ENCODE peak calls at places on chromosomes 2 and 18, in ten cellular contexts. E is adrenal gland, T is stomach, G is HepG2, U is IMR-90, Z is sigmoid colon, P is GM12891, B is tibial nerve, W is lower leg skin, Q is testis. M is an unnamed sample.

GRCh38 chr18:43017622-43018021 is 97.9 kb downstream of the RIT2 start:
- DNase-seq in Z (no peak), T (no peak), P (no peak), E (no peak), Q (no peak), W (no peak), U (no peak), G (no peak), B (no peak), M (no peak)

GRCh38 chr18:59696311-59697235 is 650 bp downstream of the CCBE1 start:
- DNase-seq in W (peak), P (no peak), Z (peak), B (no peak), Q (peak), G (no peak), T (no peak), E (peak), U (peak), M (no peak)

GRCh38 chr2:28633739-28634138 is 117.9 kb upstream of the PPP1CB start:
- DNase-seq in T (no peak), G (peak), P (no peak), W (no peak), E (no peak), Z (no peak), U (peak), Q (no peak), B (no peak), M (no peak)

GRCh38 chr2:226788064-226788463 is 11.6 kb downstream of the IRS1 start:
- DNase-seq in P (no peak), T (no peak), U (peak), E (no peak), Z (no peak), Q (no peak), G (no peak), B (no peak), W (no peak), M (no peak)

GRCh38 chr2:127940641-127941040 is 54.9 kb upstream of the AMMECR1L start:
- DNase-seq in B (no peak), E (no peak), U (no peak), G (no peak), T (no peak), Q (no peak), P (no peak), W (no peak), Z (no peak), M (no peak)

GRCh38 chr18:36532394-36532793 is 234.9 kb downstream of the FHOD3 start:
- DNase-seq in Q (no peak), U (peak), Z (no peak), W (no peak), T (no peak), P (no peak), E (no peak), G (no peak), B (no peak), M (no peak)

GRCh38 chr2:98013407-98014042 is 17.8 kb upstream of the TMEM131 start:
- DNase-seq in E (no peak), Q (no peak), P (no peak), T (no peak), W (no peak), G (peak), Z (no peak), B (no peak), U (peak), M (no peak)

GRCh38 chr2:196421880-196422279 is 217.6 kb upstream of the CCDC150 start:
- DNase-seq in U (no peak), G (no peak), E (no peak), Z (no peak), Q (no peak), W (no peak), P (no peak), T (no peak), B (no peak), M (no peak)

GRCh38 chr18:66682855-66683322 is 79.0 kb upstream of the CDH19 start:
- DNase-seq in B (no peak), T (no peak), E (no peak), W (no peak), Z (no peak), U (no peak), Q (peak), G (no peak), P (no peak), M (no peak)

GRCh38 chr2:138691667-138692066 is 88.5 kb downstream of the NXPH2 start:
- DNase-seq in P (no peak), Z (no peak), Q (no peak), T (no peak), B (no peak), G (no peak), W (no peak), E (no peak), U (no peak), M (no peak)

GRCh38 chr2:74864728-74865722 is 31.1 kb downstream of the HK2 start:
- DNase-seq in Z (no peak), T (no peak), W (no peak), E (no peak), P (no peak), B (no peak), G (no peak), U (peak), Q (peak), M (no peak)

GRCh38 chr18:69655816-69656215 is 255.1 kb downstream of the DOK6 start:
- DNase-seq in Q (no peak), P (no peak), Z (no peak), W (no peak), T (no peak), G (no peak), E (no peak), B (no peak), U (no peak), M (no peak)

GRCh38 chr2:100142393-100142792 is at the start of gene AFF3:
- DNase-seq in Z (no peak), Q (peak), P (peak), G (no peak), T (no peak), E (no peak), B (no peak), W (peak), U (no peak), M (no peak)

GRCh38 chr2:45585267-45585861 is 25.7 kb downstream of the SRBD1 start:
- DNase-seq in Z (no peak), U (peak), E (peak), G (peak), Q (peak), T (no peak), B (no peak), P (no peak), W (no peak), M (peak)

GRCh38 chr2:17000083-17000482 is 334.4 kb upstream of the CYRIA start:
- DNase-seq in P (no peak), E (no peak), B (no peak), Z (no peak), Q (no peak), G (no peak), W (no peak), T (no peak), U (no peak), M (no peak)

GRCh38 chr2:217802261-217802660 is 200.5 kb downstream of the TNS1 start:
- DNase-seq in W (no peak), Q (peak), P (no peak), Z (peak), U (no peak), E (peak), G (no peak), B (peak), T (no peak), M (no peak)

GRCh38 chr2:238821391-238821790 is 26.5 kb upstream of the TWIST2 start:
- DNase-seq in P (no peak), Z (no peak), G (no peak), B (no peak), E (no peak), T (no peak), Q (no peak), W (no peak), U (peak), M (no peak)

GRCh38 chr2:219508933-219509779 is 5.1 kb upstream of the ASIC4 start:
- DNase-seq in P (no peak), T (no peak), B (no peak), E (no peak), Q (no peak), U (no peak), W (no peak), Z (no peak), G (no peak), M (peak)

GRCh38 chr18:28469946-28470345 is 293.0 kb upstream of the CDH2 start:
- DNase-seq in P (no peak), W (no peak), Z (no peak), G (no peak), E (no peak), Q (no peak), T (no peak), B (no peak), U (no peak), M (no peak)

GRCh38 chr2:239289545-239289944 is 111.3 kb downstream of the HDAC4 start:
- DNase-seq in E (no peak), U (no peak), P (no peak), T (no peak), Z (peak), G (no peak), Q (peak), B (peak), W (no peak), M (no peak)

DNA sequence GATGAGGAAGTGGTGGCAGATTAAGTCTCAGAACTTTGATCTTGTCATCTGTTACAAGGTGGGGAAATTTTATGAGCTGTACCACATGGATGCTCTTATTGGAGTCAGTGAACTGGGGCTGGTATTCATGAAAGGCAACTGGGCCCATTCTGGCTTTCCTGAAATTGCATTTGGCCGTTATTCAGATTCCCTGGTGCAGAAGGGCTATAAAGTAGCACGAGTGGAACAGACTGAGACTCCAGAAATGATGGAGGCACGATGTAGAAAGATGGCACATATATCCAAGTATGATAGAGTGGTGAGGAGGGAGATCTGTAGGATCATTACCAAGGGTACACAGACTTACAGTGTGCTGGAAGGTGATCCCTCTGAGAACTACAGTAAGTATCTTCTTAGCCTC is 16.3 kb downstream of the MSH6 start:
- DNase-seq in Q (no peak), P (no peak), G (no peak), U (no peak), B (no peak), T (no peak), Z (no peak), E (no peak), W (no peak), M (no peak)
- TF ChIP-seq POLR2A in Q (no peak), P (no peak), G (no peak), U (no peak), B (no peak), T (no peak), Z (no peak), E (no peak), W (no peak), M (no peak)

GRCh38 chr2:64750817-64751285 is 97.1 kb upstream of the SERTAD2 start:
- DNase-seq in B (no peak), E (peak), Q (no peak), T (peak), W (peak), U (peak), Z (peak), P (no peak), G (peak), M (peak)
- TF ChIP-seq POLR2A in B (peak), E (peak), Q (peak), T (no peak), W (peak), U (peak), Z (peak), P (peak), G (peak), M (peak)

GRCh38 chr2:236753611-236754010 is 184.0 kb downstream of the ACKR3 start:
- DNase-seq in B (no peak), E (no peak), Z (no peak), U (no peak), T (no peak), G (no peak), P (no peak), W (no peak), Q (no peak), M (no peak)
- TF ChIP-seq POLR2A in B (no peak), E (no peak), Z (no peak), U (no peak), T (no peak), G (no peak), P (no peak), W (no peak), Q (no peak), M (no peak)

GRCh38 chr2:232698552-232699091 is 1.5 kb downstream of the GIGYF2 start:
- DNase-seq in W (no peak), B (no peak), P (no peak), E (no peak), G (no peak), Q (no peak), T (no peak), U (no peak), Z (no peak), M (peak)

GRCh38 chr2:232696609-232697058 is 497 bp upstream of the GIGYF2 start:
- DNase-seq in Q (no peak), G (no peak), W (no peak), Z (no peak), E (no peak), T (no peak), P (no peak), U (no peak), B (no peak), M (no peak)

GRCh38 chr2:232697807-232698110 is 628 bp downstream of the GIGYF2 start:
- DNase-seq in B (no peak), E (no peak), U (no peak), W (no peak), Z (no peak), P (no peak), T (no peak), G (no peak), Q (peak), M (no peak)

GRCh38 chr2:232699110-232699509 is 2.0 kb downstream of the GIGYF2 start:
- DNase-seq in W (no peak), E (no peak), Q (no peak), T (no peak), Z (no peak), G (no peak), P (no peak), B (no peak), U (no peak), M (no peak)

GRCh38 chr2:232697059-232697806 is at the start of gene GIGYF2:
- DNase-seq in B (peak), U (peak), E (peak), T (peak), Z (peak), P (peak), W (peak), Q (peak), G (peak), M (peak)
- TF ChIP-seq POLR2A in B (no peak), U (peak), E (no peak), T (no peak), Z (no peak), P (peak), W (peak), Q (peak), G (peak), M (peak)

DNA sequence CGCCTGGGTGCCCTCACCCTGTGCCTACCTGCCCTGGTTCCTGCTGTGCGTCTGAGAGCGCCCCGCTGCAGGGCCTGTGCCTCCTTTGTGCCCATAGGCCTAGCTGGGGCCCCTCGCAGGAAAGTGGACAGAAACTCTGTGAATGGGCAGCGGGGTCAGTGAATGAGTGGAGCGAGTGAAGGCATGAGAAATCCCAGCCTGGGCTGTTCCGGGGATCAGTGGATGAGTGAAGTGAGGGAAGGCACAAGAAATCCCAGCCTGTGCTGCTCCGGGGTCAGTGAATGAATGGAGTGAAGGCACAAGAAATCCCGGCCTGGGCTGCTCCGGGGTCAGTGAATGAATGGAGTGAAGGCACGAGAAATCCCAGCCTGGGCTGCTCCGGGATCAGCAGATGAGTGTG is 2.0 kb downstream of the COLEC11 start:
- DNase-seq in U (no peak), B (no peak), Q (no peak), Z (no peak), E (no peak), T (no peak), G (no peak), P (no peak), W (peak), M (no peak)
- TF ChIP-seq POLR2A in U (no peak), B (no peak), Q (no peak), Z (no peak), E (no peak), T (no peak), G (no peak), P (no peak), W (no peak), M (no peak)

GRCh38 chr2:215397632-215398341 is 38.1 kb downstream of the FN1 start:
- DNase-seq in B (no peak), U (peak), P (no peak), Q (no peak), T (no peak), E (no peak), Z (no peak), W (no peak), G (peak), M (no peak)
- TF ChIP-seq POLR2A in B (no peak), U (no peak), P (no peak), Q (no peak), T (no peak), E (no peak), Z (no peak), W (no peak), G (peak), M (no peak)

GRCh38 chr2:142596334-142597088 is 281.0 kb upstream of the KYNU start:
- DNase-seq in W (no peak), P (no peak), G (peak), E (no peak), Q (no peak), U (peak), T (no peak), B (no peak), Z (no peak), M (no peak)
- TF ChIP-seq POLR2A in W (no peak), P (no peak), G (no peak), E (no peak), Q (no peak), U (no peak), T (no peak), B (no peak), Z (no peak), M (no peak)

DNA sequence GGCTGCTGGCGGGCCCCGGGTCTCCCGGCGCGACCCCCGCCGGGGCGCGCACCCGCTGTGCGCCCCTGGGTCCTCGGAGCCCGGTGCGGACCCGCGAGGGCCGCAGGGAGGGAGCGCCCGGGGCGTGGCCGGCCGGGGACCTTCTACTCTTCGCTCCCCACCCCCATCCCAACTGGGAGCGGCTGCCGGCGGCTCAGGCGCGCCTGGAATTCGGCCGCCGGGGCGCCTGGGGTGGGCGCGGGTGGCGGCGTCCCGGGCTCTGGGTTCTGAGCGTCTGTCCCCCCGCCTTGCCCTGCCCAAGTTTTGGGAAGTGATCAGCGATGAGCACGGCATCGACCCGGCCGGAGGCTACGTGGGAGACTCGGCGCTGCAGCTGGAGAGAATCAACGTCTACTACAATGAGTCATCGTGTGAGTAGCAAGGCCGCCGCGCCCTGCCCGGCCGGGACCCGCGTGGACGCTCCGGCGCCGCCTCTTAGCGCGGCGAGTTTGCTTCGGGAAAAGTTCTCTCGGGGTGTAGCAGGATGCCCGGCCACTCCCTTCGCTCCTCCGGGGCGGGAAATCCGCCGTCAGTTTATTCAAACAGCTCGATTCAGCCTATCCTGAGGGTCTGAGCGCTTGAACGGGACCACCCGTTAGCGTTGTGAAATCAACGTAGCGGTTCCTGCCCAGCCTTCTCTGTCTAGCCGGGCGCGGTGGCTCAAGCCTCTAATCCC is 502 bp downstream of the TUBB6 start:
- DNase-seq in P (peak), Z (peak), T (peak), G (peak), W (peak), U (peak), E (peak), B (peak), Q (peak), M (peak)
- TF ChIP-seq POLR2A in P (no peak), Z (peak), T (no peak), G (no peak), W (no peak), U (no peak), E (no peak), B (no peak), Q (no peak), M (peak)

M was measured in erythroblast.